ENCODE peak calls at places on chromosome 22, in five cellular contexts. B is A549, W is mucosa of descending colon, O is ovary, V is PC-3. Z is an unnamed sample.

GRCh38 chr22:20258584-20259335 is 9.4 kb downstream of the RTN4R start:
- DNase-seq in O (no peak), B (no peak), V (no peak), W (no peak), Z (no peak)

GRCh38 chr22:33747576-33748180 is 172.6 kb downstream of the LARGE1 start:
- DNase-seq in B (peak; percentile 7), O (peak; percentile 22), V (no peak), W (peak; percentile 21), Z (no peak)

GRCh38 chr22:50470491-50470890 is 4.3 kb downstream of the SBF1 start:
- DNase-seq in V (no peak), B (no peak), W (peak; percentile 64), O (no peak), Z (no peak)

GRCh38 chr22:32776800-32777199 is 24.7 kb upstream of the TIMP3 start:
- DNase-seq in O (no peak), V (no peak), W (no peak), B (no peak), Z (no peak)

GRCh38 chr22:48737461-48738203 is 1090.0 kb downstream of the BRD1 start:
- DNase-seq in B (no peak), W (no peak), O (no peak), V (no peak), Z (peak; percentile 52)

GRCh38 chr22:48265000-48265625 is 1502.7 kb downstream of the TBC1D22A start:
- DNase-seq in V (no peak), W (no peak), O (no peak), B (no peak), Z (no peak)

GRCh38 chr22:26642465-26643367 is 14.7 kb upstream of the MIAT start:
- DNase-seq in W (peak; percentile 53), B (no peak), O (no peak), V (no peak), Z (no peak)

GRCh38 chr22:39311592-39312400 is 7.6 kb downstream of the RPL3 start:
- DNase-seq in W (no peak), V (no peak), B (no peak), O (no peak), Z (no peak)

GRCh38 chr22:19996694-19997384 is 19.8 kb downstream of the ARVCF start:
- DNase-seq in B (no peak), W (no peak), O (peak; percentile 12), V (no peak), Z (no peak)

GRCh38 chr22:48536691-48537591 is 1290.7 kb downstream of the BRD1 start:
- DNase-seq in W (no peak), V (no peak), O (no peak), B (no peak), Z (no peak)

GRCh38 chr22:26781591-26781990 is 124.2 kb downstream of the MIAT start:
- DNase-seq in O (no peak), B (no peak), W (no peak), V (no peak), Z (no peak)

GRCh38 chr22:26597480-26597879 is 7.5 kb upstream of the TPST2 start:
- DNase-seq in W (no peak), O (no peak), B (no peak), V (no peak), Z (no peak)

GRCh38 chr22:50308597-50308935 is 1.1 kb upstream of the PLXNB2 start:
- DNase-seq in O (peak; percentile 76), W (peak; percentile 60), B (peak; percentile 50), V (no peak), Z (peak; percentile 89)

DNA sequence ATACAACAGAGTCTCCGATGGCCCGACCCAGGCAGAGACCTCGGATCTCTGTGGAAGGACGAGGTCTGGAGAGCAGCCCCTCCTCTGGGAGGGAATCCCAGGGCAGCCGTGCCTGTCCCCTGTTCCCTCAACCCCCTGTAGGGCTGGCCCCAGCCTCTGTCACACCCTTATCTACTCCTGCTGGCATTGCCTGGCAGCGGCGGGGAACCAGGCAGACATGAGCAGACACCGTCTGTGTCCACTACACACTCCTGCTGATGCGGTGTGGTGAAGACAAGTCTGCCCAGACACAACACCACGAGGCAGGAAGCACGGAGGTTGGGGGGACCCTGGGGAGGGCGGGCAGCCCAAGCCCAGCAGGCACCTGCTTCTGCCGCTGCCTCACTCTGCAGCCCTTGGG is 52.5 kb upstream of the A4GALT start:
- DNase-seq in V (no peak), W (no peak), O (no peak), B (no peak), Z (no peak)
- H3K4me1 ChIP-seq in V (no peaks in the 10 kb centered on the region), W (peaks cover 4% of the 10 kb centered on the region), O (peaks cover 10% of the 10 kb centered on the region), B (peaks cover 8% of the 10 kb centered on the region), Z (peaks cover 10% of the 10 kb centered on the region)

DNA sequence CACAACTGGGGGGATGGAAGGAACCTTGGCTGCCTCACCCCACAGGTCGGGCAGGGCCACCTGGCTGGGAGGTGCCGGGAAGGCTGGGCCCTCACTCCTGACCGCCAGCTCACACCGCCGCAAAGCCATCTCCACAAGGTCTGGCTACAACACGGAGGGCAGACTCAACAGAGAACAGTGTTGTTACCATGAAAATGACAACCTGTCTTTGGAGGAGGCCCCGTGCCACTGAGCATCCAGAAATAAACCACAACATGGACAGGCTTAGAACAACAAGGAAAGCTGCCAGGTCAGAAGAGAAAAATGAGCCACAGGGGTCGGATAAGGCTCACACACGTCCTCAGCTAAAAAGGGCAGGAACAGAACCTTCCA is 3.0 kb downstream of the DERL3 start:
- DNase-seq in B (no peak), O (peak; percentile 42), V (no peak), W (no peak), Z (peak; percentile 62)
- H3K4me3 ChIP-seq in B (no peak overlapping the region), O (no peak overlapping the region), V (no peak overlapping the region), W (no peak overlapping the region), Z (no peak overlapping the region)

GRCh38 chr22:46536559-46537220 is 730 bp downstream of the CELSR1 start:
- DNase-seq in W (no peak), B (peak; percentile 24), O (no peak), V (no peak), Z (no peak)

GRCh38 chr22:46535876-46536558 is 1.4 kb downstream of the CELSR1 start:
- DNase-seq in V (no peak), B (peak; percentile 48), W (no peak), O (no peak), Z (no peak)

GRCh38 chr22:46534901-46535630 is 2.4 kb downstream of the CELSR1 start:
- DNase-seq in O (no peak), B (no peak), W (no peak), V (no peak), Z (no peak)

GRCh38 chr22:46533434-46533833 is 4.0 kb downstream of the CELSR1 start:
- DNase-seq in W (no peak), V (no peak), O (no peak), B (peak; percentile 87), Z (no peak)

DNA sequence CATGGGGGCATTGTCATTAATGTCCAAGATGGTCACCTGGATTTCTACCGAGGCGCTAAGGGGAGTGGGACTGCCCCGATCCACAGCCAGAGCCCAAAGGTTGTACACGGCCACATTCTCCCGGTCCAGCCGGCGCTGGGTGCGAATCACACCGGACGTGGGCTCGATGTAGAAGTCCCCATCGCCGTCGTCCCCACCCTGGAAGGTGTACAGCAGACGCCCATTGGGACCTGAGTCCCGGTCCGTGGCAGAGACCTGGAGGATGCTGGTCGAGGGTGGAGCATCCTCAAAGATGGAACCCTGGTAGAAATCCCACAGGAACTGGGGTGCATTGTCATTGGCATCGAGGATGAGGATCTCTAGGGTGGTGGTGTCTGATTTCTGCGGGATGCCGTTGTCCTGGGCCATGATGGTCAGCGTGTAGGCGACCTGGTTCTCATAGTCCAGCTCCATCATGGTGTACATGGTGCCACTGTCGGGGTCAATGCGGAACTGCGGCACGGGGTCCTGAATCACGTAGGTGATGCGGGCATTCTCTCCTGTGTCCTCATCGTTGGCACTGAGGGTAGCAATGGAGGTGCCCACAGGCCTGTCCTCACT is 3.1 kb downstream of the CELSR1 start:
- DNase-seq in B (no peak), O (no peak), V (no peak), W (no peak), Z (no peak)
- H3K4me1 ChIP-seq in B (peaks cover 47% of the 10 kb centered on the region), O (no peaks in the 10 kb centered on the region), V (peaks cover 37% of the 10 kb centered on the region), W (peaks cover 17% of the 10 kb centered on the region), Z (peaks cover 4% of the 10 kb centered on the region)

DNA sequence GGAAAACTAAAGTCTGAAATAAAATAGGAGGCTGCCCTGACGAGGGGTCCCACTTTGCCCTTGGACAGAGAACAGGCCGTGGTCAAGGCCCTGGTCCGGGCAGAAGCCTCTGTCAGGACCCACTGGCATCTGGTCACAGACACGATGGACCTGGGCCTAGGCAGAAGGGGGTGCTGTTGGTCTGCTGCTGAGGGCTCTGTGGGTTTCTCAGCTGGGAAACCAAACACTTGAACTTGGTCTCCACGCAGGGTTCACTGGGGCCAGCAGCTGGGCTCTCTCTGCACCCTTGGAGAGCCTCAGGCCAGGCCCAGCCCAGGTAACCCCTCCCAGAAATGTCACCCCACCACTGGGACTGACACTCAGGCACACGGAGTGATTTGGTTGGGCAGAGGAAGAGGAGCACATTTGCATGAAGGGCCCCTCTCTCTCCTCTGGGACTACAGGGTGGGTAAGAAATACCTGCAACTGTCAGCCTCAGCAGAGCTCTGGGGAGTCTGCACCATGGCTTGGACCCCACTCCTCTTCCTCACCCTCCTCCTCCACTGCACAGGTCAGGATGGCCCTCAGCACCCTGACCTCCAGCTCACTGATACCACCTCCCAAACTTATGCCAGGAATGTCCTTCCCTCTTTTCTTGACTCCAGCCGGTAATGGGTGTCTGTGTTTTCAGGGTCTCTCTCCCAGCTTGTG is 48.1 kb upstream of the TOP3B start:
- DNase-seq in B (peak; percentile 14), W (peak; percentile 2), V (no peak), O (peak; percentile 26), Z (no peak)
- H3K4me3 ChIP-seq in B (no peak overlapping the region), W (no peak overlapping the region), V (no peak overlapping the region), O (no peak overlapping the region), Z (no peak overlapping the region)

GRCh38 chr22:28943501-28943879 is 60.1 kb downstream of the ZNRF3 start:
- DNase-seq in W (peak; percentile 50), B (no peak), V (no peak), O (no peak), Z (no peak)
- H3K4me1 ChIP-seq in W (no peaks in the 10 kb centered on the region), B (peaks cover 36% of the 10 kb centered on the region), V (no peaks in the 10 kb centered on the region), O (peaks cover 3% of the 10 kb centered on the region), Z (no peaks in the 10 kb centered on the region)

GRCh38 chr22:31550871-31551370 is 54.6 kb downstream of the SFI1 start:
- DNase-seq in V (no peak), B (no peak), W (no peak), O (no peak), Z (no peak)
- H3K4me3 ChIP-seq in V (no peak overlapping the region), B (no peak overlapping the region), W (no peak overlapping the region), O (no peak overlapping the region), Z (no peak overlapping the region)

DNA sequence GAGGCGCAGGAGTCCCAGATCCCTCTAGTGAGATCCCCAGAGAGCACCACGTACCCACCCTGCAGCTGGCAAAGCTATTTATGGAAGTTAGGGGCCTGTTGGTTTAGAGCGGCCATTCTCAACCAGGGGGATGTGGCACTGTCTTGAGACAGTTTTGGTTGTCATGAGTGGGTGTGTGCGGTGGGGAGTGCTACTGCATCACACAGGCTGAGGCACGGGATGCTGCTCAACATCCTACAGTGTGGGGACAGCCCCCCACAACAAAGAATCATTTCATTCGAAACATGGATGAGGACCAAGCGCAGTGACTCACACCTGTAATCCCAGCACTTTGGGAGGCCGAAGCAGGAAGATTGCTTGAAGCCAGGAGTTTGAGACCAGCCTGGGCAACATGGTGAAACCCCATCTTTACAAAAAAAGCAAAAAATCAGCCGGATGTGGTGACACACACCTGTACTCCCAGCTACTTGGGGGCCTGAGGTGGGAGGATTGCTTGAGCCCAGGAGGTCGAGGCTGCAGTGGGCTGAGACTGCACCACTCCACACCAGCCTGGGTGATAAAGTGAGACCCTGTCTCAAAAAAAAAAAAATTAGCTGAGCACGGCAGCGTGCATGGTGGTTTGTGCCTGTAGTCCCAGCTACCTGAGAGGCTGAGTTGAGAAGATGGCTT is 28.2 kb downstream of the GGT5 start:
- DNase-seq in W (no peak), V (no peak), B (no peak), O (no peak), Z (no peak)
- H3K4me1 ChIP-seq in W (no peaks in the 10 kb centered on the region), V (no peaks in the 10 kb centered on the region), B (peaks cover 6% of the 10 kb centered on the region), O (no peaks in the 10 kb centered on the region), Z (no peaks in the 10 kb centered on the region)

GRCh38 chr22:31215018-31215535 is 3.0 kb downstream of the LIMK2 start:
- DNase-seq in O (no peak), V (no peak), B (no peak), W (no peak), Z (no peak)
- H3K4me3 ChIP-seq in O (no peak overlapping the region), V (no peak overlapping the region), B (no peak overlapping the region), W (no peak overlapping the region), Z (no peak overlapping the region)